ENCODE peak calls at places on chromosome 14, in seven cellular contexts. U, E, A, P, Q, G and L are unnamed samples.

GRCh38 chr14:36258241-36258640 is 62.2 kb downstream of the MBIP start:
- DNase-seq in U (no peak), P (no peak), Q (no peak), G (no peak), A (no peak), E (no peak), L (no peak)

GRCh38 chr14:105971593-105972500 is 445.5 kb downstream of the TMEM121 start:
- DNase-seq in P (no peak), U (no peak), A (no peak), G (no peak), Q (no peak), E (no peak), L (no peak)

GRCh38 chr14:22200977-22201605 is 387.9 kb downstream of the DAD1 start:
- DNase-seq in E (peak), Q (peak), A (peak), G (no peak), P (peak), U (peak), L (no peak)

GRCh38 chr14:22188346-22188745 is 400.7 kb downstream of the DAD1 start:
- DNase-seq in A (no peak), G (no peak), E (no peak), Q (no peak), U (no peak), P (no peak), L (no peak)

GRCh38 chr14:32933943-32934890 is 4.5 kb upstream of the NPAS3 start:
- DNase-seq in Q (peak), P (peak), G (no peak), U (peak), E (no peak), A (peak), L (no peak)

GRCh38 chr14:71711619-71712018 is 220.6 kb upstream of the RGS6 start:
- DNase-seq in P (peak), E (no peak), A (no peak), U (no peak), G (no peak), Q (peak), L (no peak)

GRCh38 chr14:39704581-39704980 is 272.3 kb upstream of the FBXO33 start:
- DNase-seq in A (no peak), E (no peak), G (no peak), Q (no peak), P (no peak), U (no peak), L (no peak)

GRCh38 chr14:103997391-103997790 is 55.1 kb upstream of the RD3L start:
- DNase-seq in P (no peak), A (no peak), U (no peak), E (no peak), Q (no peak), G (no peak), L (no peak)

GRCh38 chr14:101813171-101813759 is 51.8 kb downstream of the PPP2R5C start:
- DNase-seq in G (no peak), A (no peak), P (peak), Q (no peak), U (no peak), E (no peak), L (no peak)

GRCh38 chr14:89060191-89060590 is 235.7 kb downstream of the TTC8 start:
- DNase-seq in P (no peak), G (no peak), U (no peak), Q (no peak), E (no peak), A (no peak), L (no peak)

GRCh38 chr14:101716956-101717662 is 44.4 kb upstream of the PPP2R5C start:
- DNase-seq in A (no peak), E (no peak), Q (peak), G (no peak), P (no peak), U (no peak), L (no peak)

GRCh38 chr14:22533739-22534359 is 55.2 kb downstream of the DAD1 start:
- DNase-seq in E (no peak), G (no peak), A (no peak), P (no peak), Q (no peak), U (no peak), L (no peak)

GRCh38 chr14:100138082-100138787 is 21.2 kb downstream of the DEGS2 start:
- DNase-seq in A (no peak), E (no peak), P (no peak), Q (no peak), G (no peak), U (no peak), L (no peak)

GRCh38 chr14:32203928-32204357 is 874 bp upstream of the RNU6-8 start:
- DNase-seq in Q (no peak), E (no peak), P (peak), A (peak), G (no peak), U (no peak), L (no peak)

GRCh38 chr14:67599698-67600561 is at the start of gene PIGH:
- DNase-seq in G (peak), Q (peak), A (peak), U (peak), E (peak), P (peak), L (peak)

GRCh38 chr14:73850940-73851339 is 691 bp upstream of the PTGR2 start:
- DNase-seq in E (no peak), P (peak), Q (peak), G (no peak), U (peak), A (peak), L (no peak)

GRCh38 chr14:72850360-72850759 is 43.5 kb downstream of the DPF3 start:
- DNase-seq in Q (no peak), P (no peak), A (no peak), G (no peak), E (no peak), U (no peak), L (no peak)

GRCh38 chr14:104874110-104874531 is 9.1 kb downstream of the CEP170B start:
- DNase-seq in E (no peak), G (no peak), Q (peak), U (no peak), A (no peak), P (no peak), L (no peak)

GRCh38 chr14:77097006-77097688 is 911 bp upstream of the CIPC start:
- DNase-seq in Q (no peak), P (peak), A (no peak), U (no peak), G (no peak), E (no peak), L (no peak)

GRCh38 chr14:99520571-99521081 is 39.4 kb downstream of the CCNK start:
- DNase-seq in P (no peak), Q (no peak), E (no peak), A (no peak), U (no peak), G (no peak), L (no peak)

GRCh38 chr14:100303179-100303578 is 3.1 kb downstream of the SLC25A29 start:
- DNase-seq in U (no peak), Q (no peak), E (no peak), G (no peak), A (no peak), P (peak), L (no peak)